ENCODE peak calls at places on chromosome 13, in six cellular contexts. D, T, A, C, M and L are unnamed samples.

GRCh38 chr13:51283361-51283760 is 56.1 kb upstream of the SERPINE3 start:
- DNase-seq in D (no peak), T (no peak), A (no peak), C (no peak), M (no peak), L (no peak)

GRCh38 chr13:33025220-33025744 is 9.1 kb downstream of the KL start:
- DNase-seq in D (no peak), T (no peak), A (no peak), C (no peak), M (no peak), L (no peak)

GRCh38 chr13:73171242-73171641 is 112.4 kb downstream of the KLF5 start:
- DNase-seq in D (no peak), T (no peak), A (no peak), C (no peak), M (no peak), L (no peak)

GRCh38 chr13:33070713-33071112 is 54.5 kb downstream of the KL start:
- DNase-seq in D (no peak), T (no peak), A (no peak), C (no peak), M (no peak), L (no peak)

GRCh38 chr13:39884166-39884565 is 228.7 kb downstream of the COG6 start:
- DNase-seq in D (no peak), T (no peak), A (no peak), C (no peak), M (no peak), L (no peak)

GRCh38 chr13:77687799-77688198 is 9.7 kb upstream of the SLAIN1 start:
- DNase-seq in D (no peak), T (no peak), A (no peak), C (no peak), M (no peak), L (no peak)

GRCh38 chr13:56718791-56719190 is 421.9 kb upstream of the PRR20A start:
- DNase-seq in D (no peak), T (no peak), A (no peak), C (no peak), M (no peak), L (no peak)

GRCh38 chr13:41668130-41668757 is 210.9 kb downstream of the RGCC start:
- DNase-seq in D (peak), T (peak), A (peak), C (peak), M (peak), L (peak)

GRCh38 chr13:57629821-57630235 is 1.7 kb upstream of the PCDH17 start:
- DNase-seq in D (peak), T (peak), A (no peak), C (no peak), M (peak), L (no peak)

GRCh38 chr13:52780092-52780491 is 40.5 kb upstream of the CNMD start:
- DNase-seq in D (no peak), T (no peak), A (no peak), C (no peak), M (no peak), L (no peak)

GRCh38 chr13:27921961-27922910 is 2.4 kb downstream of the PDX1 start:
- DNase-seq in D (no peak), T (peak), A (no peak), C (no peak), M (no peak), L (no peak)

GRCh38 chr13:51015973-51016372 is 95.1 kb downstream of the C13orf42 start:
- DNase-seq in D (no peak), T (no peak), A (no peak), C (no peak), M (no peak), L (no peak)

GRCh38 chr13:79450110-79450509 is 30.8 kb upstream of the NDFIP2 start:
- DNase-seq in D (no peak), T (no peak), A (no peak), C (no peak), M (no peak), L (no peak)

GRCh38 chr13:45521292-45521691 is 56.6 kb downstream of the COG3 start:
- DNase-seq in D (no peak), T (no peak), A (no peak), C (no peak), M (no peak), L (no peak)

GRCh38 chr13:24741791-24742190 is 22.2 kb upstream of the RNF17 start:
- DNase-seq in D (no peak), T (no peak), A (no peak), C (no peak), M (no peak), L (no peak)

GRCh38 chr13:46109451-46109850 is 4.6 kb upstream of the CPB2 start:
- DNase-seq in D (no peak), T (no peak), A (no peak), C (peak), M (no peak), L (no peak)

GRCh38 chr13:20064128-20064527 is 96.7 kb downstream of the GJA3 start:
- DNase-seq in D (no peak), T (no peak), A (no peak), C (no peak), M (no peak), L (no peak)

GRCh38 chr13:36248700-36249099 is 34.3 kb upstream of the SOHLH2 start:
- DNase-seq in D (no peak), T (no peak), A (no peak), C (no peak), M (no peak), L (no peak)

GRCh38 chr13:25085125-25085742 is 10.7 kb upstream of the PABPC3 start:
- DNase-seq in D (no peak), T (peak), A (no peak), C (peak), M (no peak), L (no peak)

DNA sequence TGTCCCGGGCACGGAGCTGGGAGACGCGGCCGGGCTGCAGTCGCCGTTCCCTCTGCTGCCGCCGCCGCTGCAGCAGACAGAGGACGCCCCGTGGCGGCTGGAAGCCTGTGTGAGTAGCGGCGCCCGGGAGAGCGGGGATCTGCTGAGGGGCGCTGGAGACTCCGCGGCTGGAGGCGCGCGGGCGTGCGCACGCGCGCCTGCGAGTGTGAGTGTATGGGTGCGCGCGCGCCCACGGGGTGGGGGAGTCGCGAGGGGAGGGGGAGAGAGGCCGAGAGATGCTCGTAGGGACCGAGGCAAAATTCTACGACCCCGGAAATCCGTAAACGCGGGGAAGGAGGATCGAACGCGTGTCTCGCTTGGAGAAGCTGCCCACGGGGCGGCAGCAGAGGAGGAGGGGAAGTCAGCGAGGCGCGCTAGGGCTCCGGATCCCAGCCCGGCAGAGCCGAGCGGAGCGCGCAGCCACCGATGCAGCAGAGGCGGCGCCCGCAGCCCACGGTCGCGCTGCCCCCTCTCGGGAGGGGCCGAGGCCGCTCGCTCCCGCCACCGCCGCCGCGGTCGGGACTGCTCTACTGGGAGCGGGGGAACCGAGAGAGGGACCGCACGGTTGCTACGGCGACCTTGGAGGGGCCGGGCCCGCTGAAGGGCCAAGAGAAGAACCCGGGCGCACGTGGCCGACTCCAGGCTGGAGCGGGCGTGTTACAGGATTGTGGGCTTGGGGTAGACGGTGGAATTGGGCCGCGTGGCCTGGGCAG is at the start of gene ENOX1:
- DNase-seq in D (no peak), T (peak), A (no peak), C (no peak), M (no peak), L (peak)
- TF ChIP-seq CTCF in D (no peak), T (peak), A (no peak), C (peak), M (no peak), L (no peak)

GRCh38 chr13:49320975-49321374 is 73.2 kb downstream of the CDADC1 start:
- DNase-seq in D (no peak), T (no peak), A (no peak), C (no peak), M (no peak), L (no peak)

GRCh38 chr13:49322702-49323101 is 75.0 kb downstream of the CDADC1 start:
- DNase-seq in D (no peak), T (no peak), A (no peak), C (no peak), M (no peak), L (no peak)

GRCh38 chr13:49315756-49316481 is 68.2 kb downstream of the CDADC1 start:
- DNase-seq in D (no peak), T (no peak), A (no peak), C (no peak), M (no peak), L (no peak)

GRCh38 chr13:49323344-49323743 is 75.6 kb downstream of the CDADC1 start:
- DNase-seq in D (no peak), T (no peak), A (no peak), C (no peak), M (no peak), L (no peak)

DNA sequence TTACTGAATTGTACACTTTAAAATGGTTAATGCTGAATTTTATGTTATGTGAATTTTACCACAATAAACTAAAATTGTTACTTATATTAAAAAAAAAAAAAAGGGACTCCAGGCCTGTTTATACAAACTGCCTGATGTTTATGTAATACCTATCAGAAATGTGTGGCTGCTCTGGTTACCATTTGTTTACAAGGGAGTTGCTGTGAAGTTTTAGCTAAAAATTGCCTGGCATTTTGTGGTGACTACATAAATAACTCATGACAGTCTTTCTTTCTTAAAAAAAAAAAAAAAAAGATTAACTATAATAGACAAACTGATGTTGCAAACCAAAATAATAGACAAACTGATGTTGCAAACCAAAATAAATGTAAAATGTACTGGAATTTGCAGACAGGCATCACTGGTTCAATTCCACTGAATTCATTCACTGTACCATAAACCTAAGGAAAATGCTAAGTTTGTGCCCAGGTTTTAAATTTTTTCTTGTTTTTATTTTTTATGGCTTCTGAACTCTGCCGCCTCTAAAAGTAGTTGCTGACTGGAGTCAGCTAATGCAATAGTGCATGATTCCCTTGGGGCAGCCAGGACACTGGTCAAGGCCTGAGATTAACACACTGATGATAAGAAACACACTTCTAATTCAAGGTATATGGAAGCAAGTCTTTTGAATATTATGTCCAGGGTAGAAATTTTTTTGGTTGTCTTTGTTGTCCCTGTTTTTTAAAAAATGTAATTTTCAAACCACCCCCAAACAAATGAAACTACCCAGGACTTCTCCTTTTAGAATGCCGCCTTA is 72.0 kb downstream of the CDADC1 start:
- DNase-seq in D (no peak), T (no peak), A (no peak), C (no peak), M (no peak), L (no peak)
- TF ChIP-seq GABPA in D (no peak), T (no peak), A (no peak), C (no peak), M (no peak), L (no peak)

GRCh38 chr13:44299142-44299541 is 74.5 kb upstream of the SERP2 start:
- DNase-seq in D (no peak), T (no peak), A (no peak), C (no peak), M (no peak), L (no peak)

GRCh38 chr13:44302233-44302632 is 71.4 kb upstream of the SERP2 start:
- DNase-seq in D (no peak), T (no peak), A (no peak), C (no peak), M (no peak), L (no peak)

GRCh38 chr13:44301639-44302015 is 72.0 kb upstream of the SERP2 start:
- DNase-seq in D (no peak), T (no peak), A (no peak), C (no peak), M (no peak), L (no peak)

GRCh38 chr13:44299544-44299943 is 74.1 kb upstream of the SERP2 start:
- DNase-seq in D (no peak), T (no peak), A (no peak), C (no peak), M (no peak), L (no peak)

DNA sequence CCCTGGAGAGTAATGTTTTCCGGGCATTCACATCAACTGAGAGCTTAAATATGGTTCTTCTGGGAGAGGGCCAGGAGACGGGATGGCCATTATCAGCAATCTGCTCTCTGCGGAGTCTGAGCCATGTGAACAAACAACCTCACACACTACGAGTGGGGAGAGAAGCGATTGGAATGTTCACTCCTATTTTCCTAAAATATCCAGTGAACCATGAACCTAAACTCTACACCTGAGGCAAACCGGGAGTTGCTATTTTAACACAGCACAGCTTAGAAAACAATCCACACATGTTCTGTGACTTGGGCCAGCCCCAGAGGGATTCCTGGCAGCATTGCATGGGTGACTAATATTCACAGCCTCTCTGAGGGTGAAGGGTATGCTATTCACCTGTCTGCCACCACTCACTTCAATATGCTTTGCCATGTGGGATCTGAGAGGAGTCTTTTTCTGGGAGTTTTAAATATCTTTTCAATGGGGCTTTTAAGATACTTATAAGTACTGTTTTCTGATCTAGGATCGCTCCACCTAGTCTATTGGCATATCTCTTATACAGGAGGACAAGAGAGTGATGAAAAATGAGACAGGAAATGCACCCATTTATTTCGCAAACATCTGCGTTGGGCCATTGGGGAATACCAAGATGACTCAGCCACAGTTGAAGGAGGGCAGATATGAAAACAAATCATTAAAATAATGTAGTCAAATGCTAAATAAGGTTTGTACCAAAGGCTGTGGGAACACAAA is 72.6 kb upstream of the SERP2 start:
- DNase-seq in D (no peak), T (no peak), A (peak), C (no peak), M (no peak), L (no peak)
- H3K27ac ChIP-seq in D (no peak), T (peak), A (peak), C (no peak), M (no peak), L (no peak)

DNA sequence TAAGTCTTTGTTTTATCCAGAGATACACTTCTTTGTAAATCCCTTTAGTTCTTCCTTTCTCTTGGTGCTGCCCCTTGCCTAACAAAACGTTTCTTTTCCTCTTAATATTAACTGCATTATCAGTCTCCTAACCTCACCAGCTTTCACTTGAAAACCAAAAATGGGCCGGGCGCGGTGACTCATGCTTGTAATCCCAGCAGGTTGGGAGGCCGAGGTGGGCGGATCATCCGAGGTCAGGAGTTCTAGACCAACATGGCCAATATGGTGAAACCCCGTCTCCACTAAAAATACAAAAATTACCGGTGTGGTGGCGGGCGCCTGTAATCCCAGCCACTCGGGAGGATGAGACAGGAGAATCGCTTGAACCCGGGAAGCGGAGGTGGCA is 329.8 kb upstream of the MIR17HG start:
- DNase-seq in D (peak), T (no peak), A (no peak), C (no peak), M (no peak), L (no peak)
- TF ChIP-seq CTCF in D (no peak), T (no peak), A (no peak), C (no peak), M (no peak), L (no peak)

GRCh38 chr13:110006304-110006703 is 219.9 kb upstream of the IRS2 start:
- DNase-seq in D (no peak), T (no peak), A (no peak), C (no peak), M (no peak), L (no peak)
- TF ChIP-seq GABPA in D (no peak), T (no peak), A (no peak), C (no peak), M (no peak), L (no peak)

GRCh38 chr13:74444877-74445479 is 310.8 kb upstream of the KLF12 start:
- DNase-seq in D (no peak), T (peak), A (no peak), C (no peak), M (no peak), L (no peak)

GRCh38 chr13:74438911-74439310 is 304.7 kb upstream of the KLF12 start:
- DNase-seq in D (no peak), T (no peak), A (no peak), C (no peak), M (no peak), L (no peak)

GRCh38 chr13:74442751-74443150 is 308.5 kb upstream of the KLF12 start:
- DNase-seq in D (no peak), T (no peak), A (no peak), C (no peak), M (no peak), L (no peak)

GRCh38 chr13:74444161-74444571 is 310.0 kb upstream of the KLF12 start:
- DNase-seq in D (no peak), T (no peak), A (no peak), C (no peak), M (no peak), L (no peak)

GRCh38 chr13:74443623-74444022 is 309.4 kb upstream of the KLF12 start:
- DNase-seq in D (no peak), T (no peak), A (no peak), C (no peak), M (no peak), L (no peak)
- H3K27ac ChIP-seq in D (no peak), T (peak), A (no peak), C (no peak), M (no peak), L (no peak)

DNA sequence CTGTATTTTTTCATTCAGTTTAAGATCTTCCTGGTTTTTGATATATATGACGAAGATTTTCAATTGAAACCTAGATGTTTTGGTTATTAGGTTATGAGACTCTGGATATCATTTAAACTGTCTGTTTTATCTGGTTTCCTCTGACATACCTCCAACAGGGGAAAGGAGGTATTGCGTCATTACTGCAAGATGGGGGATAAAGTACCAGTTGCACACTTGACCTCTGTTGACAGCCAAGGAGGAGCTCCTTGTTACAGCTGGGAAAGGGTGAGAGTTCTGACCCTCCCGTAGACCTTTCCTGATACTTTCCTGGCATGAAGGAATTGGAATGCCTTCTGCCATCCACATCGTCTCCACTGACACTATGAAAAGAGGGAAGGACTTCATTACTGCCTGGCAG is 82.0 kb upstream of the SHISA2 start:
- DNase-seq in D (no peak), T (no peak), A (no peak), C (no peak), M (no peak), L (no peak)
- TF ChIP-seq CTCF in D (no peak), T (no peak), A (no peak), C (no peak), M (no peak), L (no peak)

GRCh38 chr13:112724788-112725345 is 35.0 kb downstream of the ATP11A start:
- DNase-seq in D (no peak), T (no peak), A (no peak), C (no peak), M (no peak), L (no peak)
- TF ChIP-seq GABPA in D (no peak), T (no peak), A (no peak), C (no peak), M (no peak), L (no peak)

GRCh38 chr13:87058786-87059329 is 612.3 kb upstream of the SLITRK5 start:
- DNase-seq in D (no peak), T (no peak), A (no peak), C (no peak), M (no peak), L (no peak)
- H3K27ac ChIP-seq in D (no peak), T (no peak), A (no peak), C (no peak), M (no peak), L (no peak)

GRCh38 chr13:91950803-91951202 is 552.4 kb downstream of the GPC5 start:
- DNase-seq in D (no peak), T (no peak), A (no peak), C (no peak), M (no peak), L (no peak)

GRCh38 chr13:91946498-91947070 is 548.2 kb downstream of the GPC5 start:
- DNase-seq in D (no peak), T (peak), A (no peak), C (peak), M (no peak), L (no peak)
- TF ChIP-seq CTCF in D (peak), T (peak), A (peak), C (peak), M (no peak), L (peak)